ENCODE peak calls at places on chromosomes 4 and X, in five cellular contexts. V is H1, C is HCT116, R is HepG2, F is K562. O is an unnamed sample.

GRCh38 chrX:151984328-151984727 is 9.9 kb upstream of the GABRE start:
- DNase-seq in V (no peak), C (no peak), R (peak; percentile 50), F (peak; percentile 57), O (peak; percentile 76)

GRCh38 chrX:149453030-149453429 is 52.1 kb downstream of the IDS start:
- DNase-seq in V (no peak), C (peak; percentile 8), R (no peak), F (peak; percentile 34), O (peak; percentile 13)

GRCh38 chr4:21964762-21965319 is 16.3 kb upstream of the KCNIP4 start:
- DNase-seq in V (no peak), C (no peak), R (no peak), F (no peak), O (no peak)

GRCh38 chrX:24253030-24253429 is 60.8 kb downstream of the SUPT20HL2 start:
- DNase-seq in V (no peak), C (no peak), R (peak; percentile 72), F (no peak), O (no peak)

GRCh38 chr4:42018451-42018850 is 28.1 kb downstream of the SLC30A9 start:
- DNase-seq in V (no peak), C (no peak), R (no peak), F (no peak), O (no peak)

GRCh38 chr4:103002551-103002950 is 17.0 kb downstream of the SLC9B1 start:
- DNase-seq in V (no peak), C (no peak), R (no peak), F (no peak), O (no peak)

GRCh38 chr4:125359363-125359762 is 44.6 kb downstream of the FAT4 start:
- DNase-seq in V (no peak), C (no peak), R (no peak), F (no peak), O (no peak)

GRCh38 chr4:168605411-168605810 is 108.6 kb downstream of the PALLD start:
- DNase-seq in V (no peak), C (no peak), R (no peak), F (no peak), O (peak; percentile 36)

GRCh38 chr4:169345207-169345788 is 74.5 kb upstream of the SH3RF1 start:
- DNase-seq in V (no peak), C (peak; percentile 40), R (no peak), F (no peak), O (peak; percentile 5)

GRCh38 chr4:116358633-116359222 is 726.6 kb downstream of the TRAM1L1 start:
- DNase-seq in V (peak; percentile 89), C (peak; percentile 52), R (peak; percentile 82), F (peak; percentile 69), O (peak; percentile 7)

GRCh38 chrX:140766024-140766611 is 56.6 kb downstream of the LINC00632 start:
- DNase-seq in V (peak; percentile 53), C (no peak), R (peak; percentile 27), F (peak; percentile 58), O (no peak)

GRCh38 chr4:82797048-82797590 is 1.5 kb downstream of the SCD5 start:
- DNase-seq in V (no peak), C (no peak), R (no peak), F (no peak), O (no peak)

GRCh38 chr4:10279261-10279660 is 162.7 kb upstream of the WDR1 start:
- DNase-seq in V (no peak), C (no peak), R (no peak), F (no peak), O (no peak)

GRCh38 chrX:110743679-110744340 is 51.8 kb downstream of the CHRDL1 start:
- DNase-seq in V (no peak), C (no peak), R (no peak), F (no peak), O (no peak)

GRCh38 chr4:145178740-145179139 is 1.6 kb downstream of the OTUD4 start:
- DNase-seq in V (no peak), C (no peak), R (no peak), F (peak; percentile 43), O (no peak)

GRCh38 chrX:68808686-68809357 is 20.0 kb upstream of the EFNB1 start:
- DNase-seq in V (no peak), C (peak; percentile 8), R (no peak), F (peak; percentile 41), O (peak; percentile 18)

GRCh38 chr4:169270156-169270809 is 473 bp downstream of the SH3RF1 start:
- DNase-seq in V (peak; percentile 82), C (no peak), R (no peak), F (peak; percentile 20), O (peak; percentile 37)

GRCh38 chrX:103685396-103685795 is 1.1 kb downstream of the MORF4L2 start:
- DNase-seq in V (no peak), C (no peak), R (no peak), F (peak; percentile 23), O (peak; percentile 15)

GRCh38 chr4:89722517-89722916 is 114.4 kb downstream of the SNCA start:
- DNase-seq in V (no peak), C (no peak), R (no peak), F (no peak), O (no peak)

GRCh38 chr4:73589261-73589847 is 30.9 kb downstream of the RASSF6 start:
- DNase-seq in V (no peak), C (no peak), R (no peak), F (peak; percentile 2), O (no peak)
- H3K27ac ChIP-seq in V (no peak overlapping the region), C (no peak overlapping the region), R (no peak overlapping the region), F (no peak overlapping the region), O (peak overlapping the region; percentile 25)

GRCh38 chrX:129188223-129188622 is 335.1 kb downstream of the SMARCA1 start:
- DNase-seq in V (peak; percentile 47), C (no peak), R (no peak), F (no peak), O (no peak)

GRCh38 chrX:129193357-129193756 is 329.9 kb downstream of the SMARCA1 start:
- DNase-seq in V (no peak), C (no peak), R (peak; percentile 21), F (no peak), O (no peak)
- TF ChIP-seq MAX in V (no peak), C (no peak), R (no peak), F (no peak), O (no peak)

DNA sequence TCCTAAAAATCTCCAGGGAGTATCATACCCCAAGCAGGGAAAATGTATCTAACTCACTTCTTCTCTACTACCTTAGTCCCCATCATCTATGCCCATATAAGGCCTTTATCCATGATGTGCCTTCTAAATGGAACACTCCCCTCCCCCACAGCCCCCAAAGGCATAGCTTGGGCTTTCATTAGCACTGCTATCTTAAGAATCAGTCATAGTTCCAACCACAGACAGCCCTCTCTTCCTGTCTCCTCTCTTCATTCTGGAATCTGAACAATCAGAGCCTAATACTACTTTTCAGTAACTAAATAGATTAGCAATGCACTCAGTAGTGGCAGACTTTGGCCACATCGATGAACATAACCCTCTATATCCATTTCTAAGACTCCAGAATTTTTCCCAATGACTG is 313.2 kb upstream of the DKK2 start:
- DNase-seq in V (no peak), C (no peak), R (no peak), F (no peak), O (no peak)
- TF ChIP-seq CEBPB in V (no peak), C (no peak), R (no peak), F (no peak), O (no peak)

GRCh38 chr4:6324461-6324998 is 54.9 kb downstream of the WFS1 start:
- DNase-seq in V (no peak), C (no peak), R (no peak), F (no peak), O (no peak)
- H3K27ac ChIP-seq in V (no peak overlapping the region), C (no peak overlapping the region), R (peak overlapping the region; percentile 23), F (no peak overlapping the region), O (no peak overlapping the region)

GRCh38 chr4:17956245-17956644 is 65.3 kb downstream of the LCORL start:
- DNase-seq in V (no peak), C (no peak), R (no peak), F (no peak), O (no peak)

GRCh38 chr4:17962171-17962570 is 59.4 kb downstream of the LCORL start:
- DNase-seq in V (no peak), C (no peak), R (no peak), F (no peak), O (no peak)

GRCh38 chr4:17961249-17961648 is 60.3 kb downstream of the LCORL start:
- DNase-seq in V (no peak), C (no peak), R (no peak), F (no peak), O (no peak)

GRCh38 chr4:17958185-17958584 is 63.4 kb downstream of the LCORL start:
- DNase-seq in V (no peak), C (no peak), R (no peak), F (no peak), O (no peak)

GRCh38 chr4:17957689-17958088 is 63.9 kb downstream of the LCORL start:
- DNase-seq in V (no peak), C (no peak), R (no peak), F (no peak), O (no peak)
- TF ChIP-seq MAX in V (no peak), C (no peak), R (no peak), F (no peak), O (no peak)

DNA sequence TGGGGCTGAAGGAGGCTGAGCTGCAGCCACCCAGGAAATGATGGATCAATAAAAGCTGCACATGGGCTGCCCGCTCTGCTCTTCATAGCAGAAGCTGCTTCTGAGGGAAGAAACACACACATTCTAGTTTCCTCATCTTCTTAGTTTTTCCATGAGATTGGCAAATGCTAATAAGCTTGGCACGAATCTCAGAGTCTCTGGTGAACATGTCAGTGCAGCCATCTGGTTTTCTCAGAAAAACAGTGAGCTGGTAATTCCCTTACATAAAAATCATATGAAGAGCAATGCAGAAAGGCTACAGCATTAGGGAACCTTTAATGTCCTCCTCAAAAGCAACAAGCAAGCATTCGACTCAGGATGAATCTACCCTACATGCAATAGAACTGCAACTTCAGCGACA is 69.9 kb downstream of the GATB start:
- DNase-seq in V (no peak), C (no peak), R (no peak), F (no peak), O (no peak)
- TF ChIP-seq CEBPB in V (no peak), C (no peak), R (no peak), F (no peak), O (no peak)

GRCh38 chr4:69831646-69832325 is 28.2 kb downstream of the SULT1E1 start:
- DNase-seq in V (no peak), C (no peak), R (peak; percentile 6), F (no peak), O (no peak)
- H3K27ac ChIP-seq in V (no peak overlapping the region), C (no peak overlapping the region), R (peak overlapping the region; percentile 93), F (no peak overlapping the region), O (no peak overlapping the region)

DNA sequence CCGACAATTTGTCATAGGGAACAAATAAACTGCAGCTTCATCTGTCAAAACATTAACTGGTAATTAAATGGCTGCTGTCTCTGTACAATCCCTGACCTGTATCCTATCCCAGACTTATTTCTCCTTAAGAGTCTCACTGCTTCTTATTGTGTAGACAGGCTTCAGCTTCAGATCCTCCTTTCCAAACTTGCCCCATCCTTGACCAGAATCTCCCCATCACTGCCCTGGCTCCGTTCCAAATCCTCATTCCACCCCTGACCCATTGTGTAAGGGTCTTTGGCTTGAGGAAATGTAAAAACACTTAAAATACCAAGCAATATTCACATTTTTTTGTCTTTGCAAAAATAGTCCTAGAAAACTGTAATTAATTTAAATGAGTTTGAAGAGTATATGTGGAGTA is 152.6 kb upstream of the VEGFC start:
- DNase-seq in V (no peak), C (no peak), R (no peak), F (no peak), O (no peak)
- TF ChIP-seq MAX in V (no peak), C (no peak), R (no peak), F (no peak), O (no peak)

O was measured in A549.